ENCODE peak calls at places on chromosomes 6 and 20, in nine cellular contexts. O is COR-L47; K is EL; L is stimulated activated CD8-positive, alpha-beta memory T cell treated with anti-CD3 and anti-CD28 coated beads, Interleukin-15, amount 100 ng/mL, for 4 hours; D is SK-MEL-5; C is mucosa of descending colon; U is AG04450; I is cardiac muscle cell; V is GM13977. Y is an unnamed sample.

GRCh38 chr6:129663531-129663930 is 46.4 kb downstream of the ARHGAP18 start:
- DNase-seq in O (no peak), K (no peak), L (no peak), D (no peak), C (no peak), U (no peak), I (peak), V (no peak), Y (no peak)

GRCh38 chr6:39389372-39389767 is 66.9 kb upstream of the KCNK16 start:
- DNase-seq in O (no peak), K (peak), L (no peak), D (peak), C (no peak), U (no peak), I (peak), V (no peak), Y (no peak)

GRCh38 chr20:17966432-17967312 is 1.9 kb downstream of the SNX5 start:
- DNase-seq in O (no peak), K (peak), L (no peak), D (peak), C (no peak), U (no peak), I (peak), V (peak), Y (no peak)

GRCh38 chr20:11159728-11160127 is 485.9 kb upstream of the JAG1 start:
- DNase-seq in O (no peak), K (no peak), L (no peak), D (peak), C (peak), U (peak), I (peak), V (no peak), Y (no peak)

GRCh38 chr6:163860194-163861081 is 445.9 kb downstream of the QKI start:
- DNase-seq in O (no peak), K (peak), L (no peak), D (no peak), C (no peak), U (peak), I (peak), V (no peak), Y (no peak)

GRCh38 chr6:3081965-3082364 is 13.7 kb downstream of the RIPK1 start:
- DNase-seq in O (no peak), K (no peak), L (no peak), D (no peak), C (no peak), U (no peak), I (no peak), V (no peak), Y (no peak)

GRCh38 chr20:36784900-36785299 is 11.3 kb upstream of the DSN1 start:
- DNase-seq in O (no peak), K (no peak), L (no peak), D (no peak), C (no peak), U (no peak), I (peak), V (no peak), Y (no peak)

GRCh38 chr6:42099340-42100028 is 42.9 kb downstream of the C6orf132 start:
- DNase-seq in O (no peak), K (peak), L (no peak), D (no peak), C (peak), U (no peak), I (peak), V (no peak), Y (no peak)

GRCh38 chr20:32152421-32153155 is 43.1 kb downstream of the TM9SF4 start:
- DNase-seq in O (no peak), K (no peak), L (no peak), D (no peak), C (no peak), U (no peak), I (no peak), V (no peak), Y (no peak)

GRCh38 chr6:78528926-78529325 is 338.4 kb upstream of the IRAK1BP1 start:
- DNase-seq in O (no peak), K (no peak), L (no peak), D (no peak), C (no peak), U (no peak), I (no peak), V (no peak), Y (no peak)

GRCh38 chr20:51092238-51092822 is 69.4 kb upstream of the KCNG1 start:
- DNase-seq in O (no peak), K (no peak), L (no peak), D (no peak), C (no peak), U (no peak), I (peak), V (no peak), Y (no peak)

GRCh38 chr20:41702647-41703046 is 84.5 kb upstream of the CHD6 start:
- DNase-seq in O (no peak), K (no peak), L (no peak), D (no peak), C (no peak), U (no peak), I (no peak), V (no peak), Y (no peak)

GRCh38 chr6:13368716-13369115 is 40.4 kb upstream of the TBC1D7 start:
- DNase-seq in O (no peak), K (peak), L (no peak), D (peak), C (no peak), U (no peak), I (no peak), V (no peak), Y (no peak)

GRCh38 chr20:47353697-47354387 is 2.7 kb downstream of the ZMYND8 start:
- DNase-seq in O (no peak), K (no peak), L (no peak), D (peak), C (no peak), U (no peak), I (peak), V (no peak), Y (no peak)

Y was measured in NCI-H1417 treated with DMSO at 0.1 percent for 48 hours.